ENCODE peak calls at places on chromosomes 7 and 10, in four cellular contexts. X is HepG2, S is upper lobe of left lung, R is SK-N-SH. B is an unnamed sample.
A peak's percentile ranks its signal among the peaks of the same experiment; 100 is the strongest.

GRCh38 chr10:101041252-101041761 is 10.3 kb downstream of the SFXN3 start:
- DNase-seq in X (peak; percentile 81), S (peak; percentile 80), R (peak; percentile 83), B (peak; percentile 83)

GRCh38 chr7:11951909-11952308 is 119.9 kb upstream of the THSD7A start:
- DNase-seq in X (no peak), S (no peak), R (no peak), B (no peak)

GRCh38 chr7:137661634-137662033 is 185.1 kb downstream of the DGKI start:
- DNase-seq in X (no peak), S (no peak), R (no peak), B (no peak)

GRCh38 chr10:117391436-117392205 is 16.4 kb upstream of the PDZD8 start:
- DNase-seq in X (peak; percentile 68), S (peak; percentile 61), R (no peak), B (no peak)

GRCh38 chr10:29297678-29298077 is 8.8 kb downstream of the LYZL1 start:
- DNase-seq in X (no peak), S (no peak), R (no peak), B (no peak)

GRCh38 chr10:96740579-96741281 is 20.4 kb upstream of the PIK3AP1 start:
- DNase-seq in X (no peak), S (peak; percentile 85), R (no peak), B (no peak)

GRCh38 chr10:121459279-121459764 is 138.9 kb downstream of the FGFR2 start:
- DNase-seq in X (no peak), S (no peak), R (no peak), B (no peak)

GRCh38 chr7:90958669-90959068 is 305.6 kb upstream of the FZD1 start:
- DNase-seq in X (no peak), S (no peak), R (no peak), B (no peak)

GRCh38 chr10:80545258-80545881 is 7.7 kb downstream of the SH2D4B start:
- DNase-seq in X (no peak), S (no peak), R (no peak), B (no peak)

GRCh38 chr7:30896783-30897617 is 14.7 kb upstream of the AQP1 start:
- DNase-seq in X (no peak), S (peak; percentile 84), R (no peak), B (peak; percentile 89)

GRCh38 chr7:138239244-138239643 is 163.0 kb downstream of the AKR1D1 start:
- DNase-seq in X (no peak), S (no peak), R (no peak), B (peak; percentile 22)

DNA sequence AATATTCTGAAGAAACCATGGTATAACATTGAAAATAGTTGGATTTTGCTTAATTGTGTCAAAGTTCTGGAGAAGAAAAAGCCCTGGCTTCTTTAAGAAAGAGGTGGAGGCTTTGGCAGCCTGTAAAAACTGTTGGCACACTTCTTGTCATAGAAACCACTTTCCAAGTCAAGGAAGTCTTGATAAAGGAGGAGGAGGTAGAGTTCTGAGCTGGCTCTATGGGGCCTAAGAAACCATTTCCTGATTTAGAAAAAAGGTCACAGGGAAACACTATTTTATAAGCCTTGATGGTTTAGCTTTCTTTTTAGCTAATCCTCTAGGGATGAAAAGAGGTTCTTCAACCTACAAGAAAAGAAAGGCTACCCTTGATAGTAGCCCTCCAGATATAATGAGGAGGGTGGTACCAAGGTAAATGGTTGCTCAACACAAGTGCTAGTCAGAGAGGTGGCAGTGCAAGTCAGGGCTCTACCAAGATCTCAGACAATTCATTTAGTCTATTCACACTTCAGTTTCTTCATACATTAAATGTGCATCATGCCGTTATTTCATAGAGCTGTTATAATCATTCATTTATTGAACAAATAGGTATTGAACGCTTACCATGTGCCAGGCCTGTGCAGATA is 346.9 kb downstream of the RNLS start:
- DNase-seq in X (no peak), S (no peak), R (no peak), B (no peak)
- TF ChIP-seq POLR2AphosphoS5 in X (no peak), S (no peak), R (no peak), B (no peak)

GRCh38 chr10:132702601-132703304 is 83.2 kb downstream of the NKX6-2 start:
- DNase-seq in X (no peak), S (no peak), R (no peak), B (no peak)

GRCh38 chr10:132701099-132701845 is 84.7 kb downstream of the NKX6-2 start:
- DNase-seq in X (no peak), S (no peak), R (no peak), B (no peak)

GRCh38 chr10:132703305-132704007 is 82.5 kb downstream of the NKX6-2 start:
- DNase-seq in X (no peak), S (no peak), R (no peak), B (no peak)

GRCh38 chr10:132700168-132701098 is 85.5 kb downstream of the NKX6-2 start:
- DNase-seq in X (no peak), S (no peak), R (no peak), B (no peak)

GRCh38 chr10:132701846-132702190 is 84.1 kb downstream of the NKX6-2 start:
- DNase-seq in X (no peak), S (no peak), R (no peak), B (no peak)
- TF ChIP-seq POLR2AphosphoS5 in X (no peak), S (no peak), R (no peak), B (no peak)

DNA sequence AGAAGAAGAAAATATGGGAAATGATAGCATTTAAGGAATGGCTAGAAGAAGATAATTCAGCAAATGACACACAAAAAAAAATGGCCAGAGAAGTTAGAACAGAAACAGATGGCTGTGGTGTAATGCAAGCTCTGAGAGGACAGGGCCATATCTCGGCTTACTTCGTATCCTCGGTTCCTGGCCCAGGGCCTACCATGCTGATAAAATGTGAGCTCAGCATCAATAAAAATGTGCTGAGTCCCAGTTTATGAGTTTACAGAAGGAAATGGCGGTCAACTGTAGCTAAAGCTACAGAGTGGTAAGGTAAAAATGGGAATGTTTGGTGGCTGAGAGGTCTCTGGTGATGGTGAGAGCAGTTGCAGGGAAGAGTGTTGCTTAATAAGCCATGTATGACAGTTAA is 40.8 kb downstream of the HBP1 start:
- DNase-seq in X (no peak), S (no peak), R (no peak), B (no peak)
- TF ChIP-seq POLR2AphosphoS5 in X (no peak), S (no peak), R (no peak), B (no peak)

DNA sequence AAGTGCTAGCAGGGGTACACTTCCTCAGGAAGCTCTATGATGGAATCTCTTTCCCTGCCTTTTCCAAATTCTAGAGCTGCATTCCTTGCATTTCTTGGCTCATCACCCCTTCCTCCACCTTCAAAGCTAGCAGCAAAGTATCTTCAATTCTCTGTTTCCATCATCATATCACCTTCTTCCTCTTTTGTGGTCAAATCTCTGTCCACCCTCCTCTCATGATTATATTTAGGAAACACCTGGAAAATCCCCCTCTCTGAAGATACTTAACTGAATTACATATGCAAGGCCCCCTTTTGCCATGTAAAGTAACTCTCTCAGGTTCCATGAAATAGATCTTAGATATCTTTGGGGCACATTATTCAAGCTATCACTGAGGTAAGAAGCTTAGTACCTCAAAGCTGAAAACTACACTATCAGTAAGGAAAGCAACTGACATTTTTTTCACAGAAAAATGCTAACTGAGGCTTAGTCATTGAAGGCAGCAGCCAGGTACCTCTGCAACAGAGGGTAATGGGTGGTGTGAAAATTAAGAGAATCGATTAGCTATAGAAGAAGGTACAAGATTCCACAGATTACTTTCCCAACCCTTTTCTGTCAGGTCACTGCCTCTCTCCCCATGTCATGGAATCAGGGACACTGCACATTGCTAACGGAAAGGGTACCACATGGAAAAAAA is 197.3 kb downstream of the MACC1 start:
- DNase-seq in X (no peak), S (no peak), R (no peak), B (no peak)
- TF ChIP-seq POLR2AphosphoS5 in X (no peak), S (no peak), R (no peak), B (no peak)

GRCh38 chr7:76354516-76354915 is 4.3 kb downstream of the YWHAG start:
- DNase-seq in X (no peak), S (no peak), R (no peak), B (peak; percentile 56)

GRCh38 chr7:76356115-76356514 is 2.7 kb downstream of the YWHAG start:
- DNase-seq in X (no peak), S (no peak), R (no peak), B (no peak)

GRCh38 chr7:76353744-76354143 is 5.0 kb downstream of the YWHAG start:
- DNase-seq in X (no peak), S (no peak), R (no peak), B (no peak)

GRCh38 chr7:76356823-76357222 is 2.0 kb downstream of the YWHAG start:
- DNase-seq in X (no peak), S (no peak), R (peak; percentile 57), B (peak; percentile 71)

GRCh38 chr7:76354981-76355730 is 3.6 kb downstream of the YWHAG start:
- DNase-seq in X (no peak), S (no peak), R (no peak), B (no peak)
- TF ChIP-seq POLR2AphosphoS5 in X (no peak), S (no peak), R (no peak), B (no peak)

GRCh38 chr7:130297628-130298027 is 4.7 kb downstream of the CPA4 start:
- DNase-seq in X (no peak), S (no peak), R (no peak), B (no peak)
- TF ChIP-seq POLR2AphosphoS5 in X (no peak), S (no peak), R (no peak), B (no peak)

GRCh38 chr7:128852537-128853254 is 10.0 kb upstream of the ATP6V1F start:
- DNase-seq in X (no peak), S (no peak), R (no peak), B (no peak)

GRCh38 chr7:128847721-128848211 is 14.9 kb upstream of the ATP6V1F start:
- DNase-seq in X (no peak), S (no peak), R (no peak), B (no peak)

GRCh38 chr7:128849156-128849515 is 13.5 kb upstream of the ATP6V1F start:
- DNase-seq in X (no peak), S (no peak), R (no peak), B (no peak)

GRCh38 chr7:128848289-128849155 is 14.1 kb upstream of the ATP6V1F start:
- DNase-seq in X (no peak), S (no peak), R (no peak), B (no peak)

GRCh38 chr7:128849804-128850490 is 12.7 kb upstream of the ATP6V1F start:
- DNase-seq in X (no peak), S (no peak), R (no peak), B (no peak)
- TF ChIP-seq POLR2AphosphoS5 in X (no peak), S (no peak), R (no peak), B (no peak)

B was measured in K562.